ENCODE peak calls at places on chromosome 15, in nine cellular contexts. One of them, this sample, is unnamed.

GRCh38 chr15:85388506-85388905 is 8.1 kb downstream of the AKAP13 start:
- DNase-seq in RWPE2: no peak
- DNase-seq in fibroblast of mammary gland: no peak
- DNase-seq in pancreas: no peak
- DNase-seq in activated B cell treated with CpG ODN at 0.5 μM for 24 hours: no peak
- DNase-seq in NB4: no peak
- DNase-seq in LNCaP clone FGC: no peak
- DNase-seq in GM20000: no peak
- DNase-seq in lung: no peak
- DNase-seq in this sample: no peak

GRCh38 chr15:35427091-35427490 is 118.9 kb downstream of the DPH6 start:
- DNase-seq in RWPE2: no peak
- DNase-seq in fibroblast of mammary gland: peak
- DNase-seq in pancreas: no peak
- DNase-seq in activated B cell treated with CpG ODN at 0.5 μM for 24 hours: no peak
- DNase-seq in NB4: no peak
- DNase-seq in LNCaP clone FGC: no peak
- DNase-seq in GM20000: no peak
- DNase-seq in lung: no peak
- DNase-seq in this sample: no peak

GRCh38 chr15:84915011-84915958 is 30.8 kb downstream of the SLC28A1 start:
- DNase-seq in RWPE2: peak
- DNase-seq in fibroblast of mammary gland: peak
- DNase-seq in pancreas: peak
- DNase-seq in activated B cell treated with CpG ODN at 0.5 μM for 24 hours: no peak
- DNase-seq in NB4: peak
- DNase-seq in LNCaP clone FGC: peak
- DNase-seq in GM20000: peak
- DNase-seq in lung: peak
- DNase-seq in this sample: peak

GRCh38 chr15:75659928-75660645 is 12.4 kb downstream of the SNX33 start:
- DNase-seq in RWPE2: no peak
- DNase-seq in fibroblast of mammary gland: peak
- DNase-seq in pancreas: no peak
- DNase-seq in activated B cell treated with CpG ODN at 0.5 μM for 24 hours: no peak
- DNase-seq in NB4: no peak
- DNase-seq in LNCaP clone FGC: no peak
- DNase-seq in GM20000: no peak
- DNase-seq in lung: no peak
- DNase-seq in this sample: no peak

GRCh38 chr15:88012711-88013110 is 243.8 kb downstream of the NTRK3 start:
- DNase-seq in RWPE2: no peak
- DNase-seq in fibroblast of mammary gland: no peak
- DNase-seq in pancreas: no peak
- DNase-seq in activated B cell treated with CpG ODN at 0.5 μM for 24 hours: no peak
- DNase-seq in NB4: no peak
- DNase-seq in LNCaP clone FGC: no peak
- DNase-seq in GM20000: no peak
- DNase-seq in lung: no peak
- DNase-seq in this sample: no peak

GRCh38 chr15:77107531-77108355 is 36.8 kb upstream of the TSPAN3 start:
- DNase-seq in RWPE2: no peak
- DNase-seq in fibroblast of mammary gland: peak
- DNase-seq in pancreas: peak
- DNase-seq in activated B cell treated with CpG ODN at 0.5 μM for 24 hours: no peak
- DNase-seq in NB4: peak
- DNase-seq in LNCaP clone FGC: peak
- DNase-seq in GM20000: peak
- DNase-seq in lung: peak
- DNase-seq in this sample: peak

GRCh38 chr15:73822998-73823397 is 50.4 kb upstream of the TBC1D21 start:
- DNase-seq in RWPE2: no peak
- DNase-seq in fibroblast of mammary gland: peak
- DNase-seq in pancreas: no peak
- DNase-seq in activated B cell treated with CpG ODN at 0.5 μM for 24 hours: no peak
- DNase-seq in NB4: peak
- DNase-seq in LNCaP clone FGC: no peak
- DNase-seq in GM20000: no peak
- DNase-seq in lung: no peak
- DNase-seq in this sample: no peak

GRCh38 chr15:76333720-76334437 is 2.7 kb upstream of the ISL2 start:
- DNase-seq in RWPE2: no peak
- DNase-seq in fibroblast of mammary gland: no peak
- DNase-seq in pancreas: no peak
- DNase-seq in activated B cell treated with CpG ODN at 0.5 μM for 24 hours: no peak
- DNase-seq in NB4: peak
- DNase-seq in LNCaP clone FGC: no peak
- DNase-seq in GM20000: peak
- DNase-seq in lung: no peak
- DNase-seq in this sample: no peak

GRCh38 chr15:65969865-65970832 is 100.9 kb downstream of the RAB11A start:
- DNase-seq in RWPE2: no peak
- DNase-seq in fibroblast of mammary gland: no peak
- DNase-seq in pancreas: no peak
- DNase-seq in activated B cell treated with CpG ODN at 0.5 μM for 24 hours: no peak
- DNase-seq in NB4: no peak
- DNase-seq in LNCaP clone FGC: no peak
- DNase-seq in GM20000: no peak
- DNase-seq in lung: no peak
- DNase-seq in this sample: no peak

GRCh38 chr15:59294574-59294960 is 78.1 kb downstream of the MYO1E start:
- DNase-seq in RWPE2: no peak
- DNase-seq in fibroblast of mammary gland: no peak
- DNase-seq in pancreas: no peak
- DNase-seq in activated B cell treated with CpG ODN at 0.5 μM for 24 hours: no peak
- DNase-seq in NB4: no peak
- DNase-seq in LNCaP clone FGC: no peak
- DNase-seq in GM20000: no peak
- DNase-seq in lung: no peak
- DNase-seq in this sample: no peak

GRCh38 chr15:62612183-62612733 is 430.3 kb upstream of the TPM1 start:
- DNase-seq in RWPE2: no peak
- DNase-seq in fibroblast of mammary gland: no peak
- DNase-seq in pancreas: no peak
- DNase-seq in activated B cell treated with CpG ODN at 0.5 μM for 24 hours: no peak
- DNase-seq in NB4: no peak
- DNase-seq in LNCaP clone FGC: no peak
- DNase-seq in GM20000: no peak
- DNase-seq in lung: no peak
- DNase-seq in this sample: no peak

GRCh38 chr15:45521596-45522167 is 873 bp downstream of the SLC30A4 start:
- DNase-seq in RWPE2: no peak
- DNase-seq in fibroblast of mammary gland: peak
- DNase-seq in pancreas: peak
- DNase-seq in activated B cell treated with CpG ODN at 0.5 μM for 24 hours: no peak
- DNase-seq in NB4: peak
- DNase-seq in LNCaP clone FGC: peak
- DNase-seq in GM20000: peak
- DNase-seq in lung: no peak
- DNase-seq in this sample: no peak

GRCh38 chr15:69825941-69826817 is 271.5 kb downstream of the TLE3 start:
- DNase-seq in RWPE2: no peak
- DNase-seq in fibroblast of mammary gland: no peak
- DNase-seq in pancreas: no peak
- DNase-seq in activated B cell treated with CpG ODN at 0.5 μM for 24 hours: no peak
- DNase-seq in NB4: no peak
- DNase-seq in LNCaP clone FGC: no peak
- DNase-seq in GM20000: no peak
- DNase-seq in lung: no peak
- DNase-seq in this sample: no peak

GRCh38 chr15:50774450-50774849 is 8.9 kb upstream of the SPPL2A start:
- DNase-seq in RWPE2: no peak
- DNase-seq in fibroblast of mammary gland: peak
- DNase-seq in pancreas: no peak
- DNase-seq in activated B cell treated with CpG ODN at 0.5 μM for 24 hours: no peak
- DNase-seq in NB4: peak
- DNase-seq in LNCaP clone FGC: peak
- DNase-seq in GM20000: no peak
- DNase-seq in lung: no peak
- DNase-seq in this sample: no peak

GRCh38 chr15:55588070-55588817 is at the start of gene PYGO1:
- DNase-seq in RWPE2: peak
- DNase-seq in fibroblast of mammary gland: peak
- DNase-seq in pancreas: peak
- DNase-seq in activated B cell treated with CpG ODN at 0.5 μM for 24 hours: peak
- DNase-seq in NB4: peak
- DNase-seq in LNCaP clone FGC: no peak
- DNase-seq in GM20000: peak
- DNase-seq in lung: peak
- DNase-seq in this sample: peak

GRCh38 chr15:64851503-64851840 is 9.8 kb downstream of the PLEKHO2 start:
- DNase-seq in RWPE2: no peak
- DNase-seq in fibroblast of mammary gland: peak
- DNase-seq in pancreas: no peak
- DNase-seq in activated B cell treated with CpG ODN at 0.5 μM for 24 hours: no peak
- DNase-seq in NB4: peak
- DNase-seq in LNCaP clone FGC: no peak
- DNase-seq in GM20000: no peak
- DNase-seq in lung: no peak
- DNase-seq in this sample: no peak

GRCh38 chr15:25180606-25181289 is 226.0 kb downstream of the SNRPN start:
- DNase-seq in RWPE2: peak
- DNase-seq in fibroblast of mammary gland: no peak
- DNase-seq in pancreas: peak
- DNase-seq in activated B cell treated with CpG ODN at 0.5 μM for 24 hours: no peak
- DNase-seq in NB4: no peak
- DNase-seq in LNCaP clone FGC: no peak
- DNase-seq in GM20000: no peak
- DNase-seq in lung: no peak
- DNase-seq in this sample: peak

DNA sequence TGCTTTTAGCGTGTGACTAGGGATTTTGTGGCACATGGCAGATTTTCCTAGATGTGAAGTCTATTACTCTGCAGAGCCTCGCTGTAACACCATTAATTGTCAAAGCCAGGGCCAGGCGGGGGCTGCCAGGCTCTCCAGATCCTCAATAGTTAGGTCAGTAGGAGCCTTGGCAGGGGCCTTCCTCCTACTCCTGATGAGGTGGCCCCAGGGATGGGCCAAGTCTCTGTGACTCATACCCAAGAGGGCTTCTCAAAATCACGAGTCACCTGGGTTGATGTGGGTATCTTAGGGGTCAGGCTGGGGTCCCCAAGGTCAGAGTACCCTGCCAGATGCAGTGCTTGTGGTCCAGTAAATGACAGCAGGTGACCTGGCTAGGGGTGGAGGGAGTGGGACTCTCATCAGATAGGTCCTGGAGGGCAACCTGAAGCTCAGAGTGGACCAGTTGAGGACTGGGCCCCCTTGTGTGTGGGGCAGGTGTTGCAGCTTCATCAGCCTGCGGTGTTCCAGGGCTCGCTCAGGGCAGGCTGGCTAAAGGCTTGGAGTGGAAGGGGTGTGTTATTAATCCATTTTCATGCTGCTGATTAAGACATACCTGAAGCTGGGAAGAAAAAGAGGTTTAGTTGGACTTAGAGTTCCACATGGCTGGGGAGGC is 88.5 kb upstream of the MYZAP start:
- DNase-seq in RWPE2: no peak
- DNase-seq in fibroblast of mammary gland: peak
- DNase-seq in pancreas: no peak
- DNase-seq in activated B cell treated with CpG ODN at 0.5 μM for 24 hours: no peak
- DNase-seq in NB4: peak
- DNase-seq in LNCaP clone FGC: no peak
- DNase-seq in GM20000: no peak
- DNase-seq in lung: no peak
- DNase-seq in this sample: no peak
- TF ChIP-seq CTCF in RWPE2: no peak
- TF ChIP-seq CTCF in fibroblast of mammary gland: no peak
- TF ChIP-seq CTCF in pancreas: peak
- TF ChIP-seq CTCF in activated B cell treated with CpG ODN at 0.5 μM for 24 hours: no peak
- TF ChIP-seq CTCF in NB4: peak
- TF ChIP-seq CTCF in LNCaP clone FGC: peak
- TF ChIP-seq CTCF in GM20000: no peak
- TF ChIP-seq CTCF in lung: no peak
- TF ChIP-seq CTCF in this sample: no peak

GRCh38 chr15:89230277-89230676 is 8.9 kb upstream of the RLBP1 start:
- DNase-seq in RWPE2: no peak
- DNase-seq in fibroblast of mammary gland: no peak
- DNase-seq in pancreas: no peak
- DNase-seq in activated B cell treated with CpG ODN at 0.5 μM for 24 hours: no peak
- DNase-seq in NB4: peak
- DNase-seq in LNCaP clone FGC: no peak
- DNase-seq in GM20000: no peak
- DNase-seq in lung: no peak
- DNase-seq in this sample: no peak
- TF ChIP-seq CTCF in RWPE2: no peak
- TF ChIP-seq CTCF in fibroblast of mammary gland: peak
- TF ChIP-seq CTCF in pancreas: no peak
- TF ChIP-seq CTCF in activated B cell treated with CpG ODN at 0.5 μM for 24 hours: no peak
- TF ChIP-seq CTCF in NB4: peak
- TF ChIP-seq CTCF in LNCaP clone FGC: no peak
- TF ChIP-seq CTCF in GM20000: no peak
- TF ChIP-seq CTCF in lung: no peak
- TF ChIP-seq CTCF in this sample: no peak

GRCh38 chr15:28979208-28979891 is 93.6 kb downstream of the APBA2 start:
- DNase-seq in RWPE2: no peak
- DNase-seq in fibroblast of mammary gland: no peak
- DNase-seq in pancreas: no peak
- DNase-seq in activated B cell treated with CpG ODN at 0.5 μM for 24 hours: no peak
- DNase-seq in NB4: no peak
- DNase-seq in LNCaP clone FGC: no peak
- DNase-seq in GM20000: no peak
- DNase-seq in lung: no peak
- DNase-seq in this sample: no peak
- TF ChIP-seq CTCF in RWPE2: no peak
- TF ChIP-seq CTCF in fibroblast of mammary gland: no peak
- TF ChIP-seq CTCF in pancreas: no peak
- TF ChIP-seq CTCF in activated B cell treated with CpG ODN at 0.5 μM for 24 hours: no peak
- TF ChIP-seq CTCF in NB4: no peak
- TF ChIP-seq CTCF in LNCaP clone FGC: no peak
- TF ChIP-seq CTCF in GM20000: no peak
- TF ChIP-seq CTCF in lung: no peak
- TF ChIP-seq CTCF in this sample: no peak

DNA sequence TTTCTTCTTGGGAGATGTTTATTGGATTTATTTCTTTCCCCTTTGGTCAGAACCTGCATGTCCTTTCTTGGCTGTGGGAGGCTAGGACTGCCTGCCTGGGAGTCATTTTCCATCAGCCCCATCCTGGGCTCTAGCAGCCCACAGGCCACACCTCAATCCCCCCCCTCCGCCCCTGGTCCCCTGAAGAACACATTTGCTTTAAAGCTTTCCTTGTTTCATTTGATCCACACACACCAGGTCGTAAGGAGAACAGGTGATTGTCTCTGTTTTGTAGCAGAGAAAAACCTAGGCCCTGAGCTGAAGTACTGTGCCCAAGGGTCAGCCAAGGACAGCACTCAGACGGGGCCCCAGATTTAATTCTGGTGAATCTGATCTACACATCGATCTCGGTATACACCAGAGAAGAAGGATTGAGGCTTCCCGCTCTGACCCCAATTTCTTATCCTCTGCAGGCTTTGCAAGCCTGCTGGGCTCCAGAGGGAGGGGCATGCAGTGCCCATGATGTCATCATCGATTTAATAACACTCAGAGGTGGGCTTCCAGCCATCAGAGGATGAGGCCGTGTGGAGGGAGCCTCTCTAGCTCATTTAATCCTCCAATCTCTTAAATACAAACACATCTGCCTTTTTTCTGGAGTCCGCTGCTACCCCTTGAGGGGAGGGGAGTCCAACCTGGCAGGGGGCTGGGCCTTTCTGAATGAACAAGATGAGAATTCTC is 1.7 kb upstream of the CLN6 start:
- DNase-seq in RWPE2: peak
- DNase-seq in fibroblast of mammary gland: no peak
- DNase-seq in pancreas: no peak
- DNase-seq in activated B cell treated with CpG ODN at 0.5 μM for 24 hours: no peak
- DNase-seq in NB4: no peak
- DNase-seq in LNCaP clone FGC: no peak
- DNase-seq in GM20000: no peak
- DNase-seq in lung: no peak
- DNase-seq in this sample: no peak
- TF ChIP-seq CTCF in RWPE2: no peak
- TF ChIP-seq CTCF in fibroblast of mammary gland: no peak
- TF ChIP-seq CTCF in pancreas: no peak
- TF ChIP-seq CTCF in activated B cell treated with CpG ODN at 0.5 μM for 24 hours: no peak
- TF ChIP-seq CTCF in NB4: no peak
- TF ChIP-seq CTCF in LNCaP clone FGC: no peak
- TF ChIP-seq CTCF in GM20000: no peak
- TF ChIP-seq CTCF in lung: no peak
- TF ChIP-seq CTCF in this sample: no peak